ENCODE peak calls at places on chromosome 4, in eight cellular contexts. L is dorsolateral prefrontal cortex, Q is suprapubic skin, A is GM23338, X is tibial nerve, R is right cardiac atrium, E is PC-9, D is astrocyte of the spinal cord. U is an unnamed sample.

GRCh38 chr4:13024147-13025105 is 459.7 kb downstream of the RAB28 start:
- DNase-seq in L (no peak), Q (no peak), A (no peak), X (no peak), R (no peak), E (no peak), D (no peak), U (no peak)

GRCh38 chr4:54016504-54016903 is 47.9 kb downstream of the CHIC2 start:
- DNase-seq in L (no peak), Q (no peak), A (no peak), X (no peak), R (no peak), E (no peak), D (no peak), U (no peak)

GRCh38 chr4:147136308-147136707 is 190.6 kb upstream of the TTC29 start:
- DNase-seq in L (no peak), Q (no peak), A (no peak), X (no peak), R (peak), E (no peak), D (peak), U (no peak)

GRCh38 chr4:39825741-39826231 is 127.8 kb downstream of the UBE2K start:
- DNase-seq in L (no peak), Q (no peak), A (no peak), X (no peak), R (no peak), E (no peak), D (peak), U (no peak)

GRCh38 chr4:70452946-70453345 is 19.1 kb upstream of the MUC7 start:
- DNase-seq in L (no peak), Q (no peak), A (no peak), X (no peak), R (no peak), E (no peak), D (no peak), U (no peak)

GRCh38 chr4:127162741-127163140 is 470.0 kb upstream of the INTU start:
- DNase-seq in L (no peak), Q (no peak), A (no peak), X (no peak), R (no peak), E (no peak), D (peak), U (no peak)

GRCh38 chr4:159210975-159211374 is 108.1 kb downstream of the RAPGEF2 start:
- DNase-seq in L (no peak), Q (no peak), A (no peak), X (no peak), R (no peak), E (no peak), D (no peak), U (no peak)

GRCh38 chr4:16466581-16466980 is 240.3 kb upstream of the TAPT1 start:
- DNase-seq in L (no peak), Q (no peak), A (no peak), X (no peak), R (no peak), E (no peak), D (no peak), U (no peak)

GRCh38 chr4:94446386-94446785 is 5.4 kb upstream of the PDLIM5 start:
- DNase-seq in L (no peak), Q (no peak), A (no peak), X (no peak), R (no peak), E (no peak), D (peak), U (no peak)

GRCh38 chr4:75973770-75974169 is 17.0 kb downstream of the SDAD1 start:
- DNase-seq in L (no peak), Q (no peak), A (no peak), X (no peak), R (no peak), E (no peak), D (no peak), U (no peak)

GRCh38 chr4:73507541-73507940 is 26.0 kb downstream of the AFM start:
- DNase-seq in L (no peak), Q (no peak), A (no peak), X (no peak), R (no peak), E (no peak), D (no peak), U (no peak)

GRCh38 chr4:70251250-70251944 is 9.0 kb downstream of the CSN3 start:
- DNase-seq in L (no peak), Q (no peak), A (no peak), X (no peak), R (no peak), E (no peak), D (no peak), U (no peak)

GRCh38 chr4:176376032-176376614 is 56.4 kb downstream of the SPCS3 start:
- DNase-seq in L (no peak), Q (no peak), A (peak), X (no peak), R (no peak), E (no peak), D (peak), U (no peak)

GRCh38 chr4:69124941-69125340 is 28.7 kb downstream of the UGT2B7 start:
- DNase-seq in L (no peak), Q (no peak), A (no peak), X (no peak), R (no peak), E (no peak), D (no peak), U (no peak)

GRCh38 chr4:4397441-4397819 is 10.5 kb downstream of the NSG1 start:
- DNase-seq in L (no peak), Q (no peak), A (no peak), X (no peak), R (no peak), E (no peak), D (no peak), U (no peak)

GRCh38 chr4:111126340-111126739 is 503.5 kb upstream of the PITX2 start:
- DNase-seq in L (no peak), Q (no peak), A (no peak), X (no peak), R (no peak), E (no peak), D (no peak), U (no peak)

GRCh38 chr4:132001542-132001941 is 1147.6 kb upstream of the PCDH10 start:
- DNase-seq in L (no peak), Q (no peak), A (no peak), X (no peak), R (no peak), E (no peak), D (peak), U (no peak)

GRCh38 chr4:150181536-150181935 is 103.3 kb downstream of the DCLK2 start:
- DNase-seq in L (no peak), Q (no peak), A (peak), X (no peak), R (no peak), E (no peak), D (peak), U (peak)

GRCh38 chr4:74370912-74371311 is 6.0 kb downstream of the EREG start:
- DNase-seq in L (no peak), Q (no peak), A (peak), X (no peak), R (no peak), E (no peak), D (peak), U (no peak)

GRCh38 chr4:161359491-161359890 is 804.3 kb downstream of the FSTL5 start:
- DNase-seq in L (no peak), Q (no peak), A (no peak), X (no peak), R (no peak), E (no peak), D (no peak), U (no peak)

GRCh38 chr4:15198070-15198727 is 195.9 kb downstream of the CPEB2 start:
- DNase-seq in L (no peak), Q (no peak), A (peak), X (no peak), R (peak), E (no peak), D (peak), U (peak)

GRCh38 chr4:66094070-66094469 is 423.8 kb upstream of the EPHA5 start:
- DNase-seq in L (no peak), Q (no peak), A (no peak), X (no peak), R (peak), E (no peak), D (no peak), U (no peak)

GRCh38 chr4:185566425-185566824 is 31.1 kb upstream of the PDLIM3 start:
- DNase-seq in L (no peak), Q (no peak), A (no peak), X (no peak), R (peak), E (no peak), D (no peak), U (peak)

GRCh38 chr4:135186002-135186401 is 984.4 kb upstream of the PABPC4L start:
- DNase-seq in L (no peak), Q (no peak), A (peak), X (no peak), R (no peak), E (no peak), D (no peak), U (no peak)

GRCh38 chr4:146640021-146640425 is 1.3 kb downstream of the POU4F2 start:
- DNase-seq in L (no peak), Q (no peak), A (no peak), X (no peak), R (no peak), E (no peak), D (no peak), U (no peak)

GRCh38 chr4:15400911-15401671 is 26.7 kb upstream of the C1QTNF7 start:
- DNase-seq in L (no peak), Q (peak), A (no peak), X (peak), R (peak), E (peak), D (peak), U (peak)

GRCh38 chr4:150348079-150348478 is 233.9 kb upstream of the MAB21L2 start:
- DNase-seq in L (no peak), Q (no peak), A (no peak), X (no peak), R (no peak), E (no peak), D (peak), U (no peak)

GRCh38 chr4:85869156-85869555 is 394.2 kb downstream of the ARHGAP24 start:
- DNase-seq in L (no peak), Q (no peak), A (peak), X (no peak), R (no peak), E (no peak), D (no peak), U (no peak)

GRCh38 chr4:28354874-28355273 is 1494.2 kb downstream of the STIM2 start:
- DNase-seq in L (no peak), Q (no peak), A (no peak), X (no peak), R (no peak), E (no peak), D (no peak), U (no peak)

GRCh38 chr4:183074288-183074990 is 24.6 kb upstream of the WWC2 start:
- DNase-seq in L (no peak), Q (no peak), A (peak), X (no peak), R (no peak), E (no peak), D (peak), U (no peak)

GRCh38 chr4:168384437-168385141 is 66.0 kb upstream of the DDX60 start:
- DNase-seq in L (no peak), Q (no peak), A (no peak), X (no peak), R (no peak), E (no peak), D (no peak), U (no peak)
- H3K4me3 ChIP-seq in L (no peak), Q (no peak), A (no peak), X (no peak), R (no peak), E (no peak), D (no peak), U (no peak)

DNA sequence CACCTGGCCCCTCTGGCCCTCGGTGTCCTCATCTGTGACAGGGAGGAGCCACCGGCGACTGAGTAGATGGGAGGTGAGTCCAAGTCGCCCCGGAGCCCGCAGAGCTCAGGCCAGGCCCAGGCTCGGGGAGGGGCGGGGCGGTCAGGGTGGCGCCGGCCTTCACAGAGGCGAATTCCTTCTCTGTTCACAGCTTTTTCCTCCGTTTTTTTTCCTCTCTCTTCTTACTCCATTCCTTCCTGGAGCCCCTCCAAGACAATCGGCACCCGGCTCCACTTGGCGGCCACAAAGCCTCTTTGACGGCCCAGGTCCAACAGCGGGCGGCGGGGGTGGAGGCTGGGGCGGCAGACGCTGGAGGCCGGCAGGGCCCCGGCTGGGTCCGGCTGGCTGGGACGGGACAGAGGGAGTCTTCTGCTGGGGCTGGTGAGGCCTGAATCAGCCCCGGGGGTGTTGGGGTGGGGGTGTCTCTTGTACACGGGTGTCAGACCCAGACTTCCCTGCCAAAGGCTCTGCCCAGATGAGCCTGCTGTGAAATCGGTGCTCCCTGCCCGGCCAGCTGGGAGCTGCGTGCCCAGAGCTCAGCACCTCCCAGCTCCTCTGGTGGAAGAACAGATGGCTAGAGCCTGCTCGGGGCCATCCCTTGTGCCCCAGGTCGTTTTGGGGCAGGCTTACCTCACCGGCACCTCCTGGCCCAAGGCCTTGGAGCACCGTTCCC is 22.6 kb downstream of the FGFRL1 start:
- DNase-seq in L (peak), Q (no peak), A (no peak), X (peak), R (peak), E (no peak), D (peak), U (peak)
- H3K4me3 ChIP-seq in L (no peak), Q (peak), A (no peak), X (no peak), R (no peak), E (no peak), D (no peak), U (peak)

GRCh38 chr4:173538148-173538902 is 8.3 kb upstream of the HAND2 start:
- DNase-seq in L (no peak), Q (no peak), A (peak), X (no peak), R (peak), E (no peak), D (no peak), U (peak)
- H3K4me3 ChIP-seq in L (peak), Q (peak), A (peak), X (peak), R (peak), E (no peak), D (no peak), U (peak)

GRCh38 chr4:128517739-128518510 is 230.3 kb upstream of the PGRMC2 start:
- DNase-seq in L (no peak), Q (no peak), A (peak), X (peak), R (peak), E (peak), D (peak), U (no peak)
- H3K4me3 ChIP-seq in L (no peak), Q (no peak), A (no peak), X (no peak), R (no peak), E (no peak), D (no peak), U (no peak)

GRCh38 chr4:168521736-168522135 is 24.9 kb downstream of the PALLD start:
- DNase-seq in L (no peak), Q (no peak), A (no peak), X (no peak), R (no peak), E (no peak), D (no peak), U (no peak)
- H3K4me3 ChIP-seq in L (no peak), Q (no peak), A (no peak), X (no peak), R (no peak), E (no peak), D (no peak), U (no peak)